ENCODE peak calls at places on chromosomes 7 and 10, in four cellular contexts. Z, A, N and V are unnamed samples.

GRCh38 chr7:151686016-151686766 is 166.5 kb upstream of the RHEB start:
- DNase-seq in Z (no peak), A (no peak), N (no peak), V (no peak)

GRCh38 chr7:26700893-26701292 is 163.5 kb downstream of the SKAP2 start:
- DNase-seq in Z (no peak), A (no peak), N (no peak), V (no peak)

GRCh38 chr10:98259606-98260319 is 8.2 kb downstream of the LOXL4 start:
- DNase-seq in Z (no peak), A (no peak), N (peak; percentile 41), V (no peak)

GRCh38 chr10:79928028-79928583 is 20.8 kb downstream of the SFTPD start:
- DNase-seq in Z (no peak), A (no peak), N (no peak), V (no peak)

GRCh38 chr7:148807451-148807850 is 76.6 kb downstream of the EZH2 start:
- DNase-seq in Z (no peak), A (no peak), N (no peak), V (no peak)

GRCh38 chr10:26960308-26960707 is 99.5 kb upstream of the ABI1 start:
- DNase-seq in Z (no peak), A (no peak), N (no peak), V (no peak)

GRCh38 chr7:21076579-21076978 is 289.9 kb upstream of the SP8 start:
- DNase-seq in Z (no peak), A (no peak), N (no peak), V (no peak)

GRCh38 chr7:4286281-4286680 is 395.8 kb upstream of the FOXK1 start:
- DNase-seq in Z (peak; percentile 3), A (no peak), N (no peak), V (no peak)

GRCh38 chr7:15288746-15289145 is 273.1 kb downstream of the AGMO start:
- DNase-seq in Z (no peak), A (no peak), N (peak; percentile 7), V (no peak)

GRCh38 chr7:94298943-94299342 is 95.8 kb upstream of the COL1A2 start:
- DNase-seq in Z (no peak), A (no peak), N (peak; percentile 85), V (peak; percentile 71)

GRCh38 chr10:87551324-87551723 is 46.6 kb downstream of the MINPP1 start:
- DNase-seq in Z (no peak), A (no peak), N (no peak), V (no peak)

GRCh38 chr7:22445140-22445722 is 54.8 kb downstream of the STEAP1B start:
- DNase-seq in Z (peak; percentile 95), A (no peak), N (no peak), V (no peak)

GRCh38 chr7:1458676-1459511 is at the start of gene MICALL2:
- DNase-seq in Z (peak; percentile 96), A (no peak), N (peak; percentile 89), V (peak; percentile 83)

GRCh38 chr7:15916666-15917388 is 230.3 kb upstream of the MEOX2 start:
- DNase-seq in Z (no peak), A (no peak), N (peak; percentile 20), V (peak; percentile 19)

GRCh38 chr7:1539346-1540321 is 9.1 kb downstream of the MAFK start:
- DNase-seq in Z (peak; percentile 84), A (no peak), N (peak; percentile 62), V (no peak)

GRCh38 chr10:60646966-60647796 is 131.1 kb upstream of the CDK1 start:
- DNase-seq in Z (no peak), A (peak; percentile 30), N (peak; percentile 68), V (peak; percentile 39)

GRCh38 chr7:157888579-157888978 is 551.8 kb downstream of the DNAJB6 start:
- DNase-seq in Z (no peak), A (no peak), N (no peak), V (no peak)

GRCh38 chr10:123619067-123619855 is 46.9 kb upstream of the GPR26 start:
- DNase-seq in Z (no peak), A (no peak), N (no peak), V (no peak)

GRCh38 chr10:59771162-59771807 is 18.0 kb upstream of the MRLN start:
- DNase-seq in Z (no peak), A (no peak), N (no peak), V (no peak)

GRCh38 chr7:36192050-36192824 is 39.2 kb downstream of the EEPD1 start:
- DNase-seq in Z (no peak), A (no peak), N (peak; percentile 76), V (peak; percentile 88)

GRCh38 chr10:22599048-22599561 is 115.3 kb downstream of the PIP4K2A start:
- DNase-seq in Z (no peak), A (no peak), N (peak; percentile 81), V (peak; percentile 84)

GRCh38 chr10:72204296-72204695 is 11.5 kb upstream of the ANAPC16 start:
- DNase-seq in Z (no peak), A (no peak), N (peak; percentile 68), V (no peak)

GRCh38 chr10:5544216-5544805 is 19.6 kb downstream of the CALML3 start:
- DNase-seq in Z (no peak), A (no peak), N (no peak), V (no peak)

GRCh38 chr10:113266152-113266551 is 286.7 kb upstream of the HABP2 start:
- DNase-seq in Z (no peak), A (no peak), N (no peak), V (no peak)

GRCh38 chr10:96651998-96652431 is 65.2 kb upstream of the TM9SF3 start:
- DNase-seq in Z (no peak), A (no peak), N (no peak), V (no peak)

GRCh38 chr10:27392606-27393005 is 111.5 kb upstream of the RAB18 start:
- DNase-seq in Z (no peak), A (no peak), N (no peak), V (no peak)

GRCh38 chr7:116924741-116925140 is 28.6 kb upstream of the ST7 start:
- DNase-seq in Z (no peak), A (no peak), N (peak; percentile 21), V (no peak)
- TF ChIP-seq CTCF in Z (no peak), A (no peak), N (no peak), V (no peak)

GRCh38 chr10:11886138-11886474 is 63.0 kb downstream of the PROSER2 start:
- DNase-seq in Z (no peak), A (no peak), N (no peak), V (no peak)

GRCh38 chr10:11884706-11885423 is 61.7 kb downstream of the PROSER2 start:
- DNase-seq in Z (peak; percentile 75), A (no peak), N (no peak), V (no peak)

GRCh38 chr10:11886851-11887250 is 63.7 kb downstream of the PROSER2 start:
- DNase-seq in Z (peak; percentile 92), A (no peak), N (no peak), V (no peak)

GRCh38 chr10:11885437-11886137 is 62.4 kb downstream of the PROSER2 start:
- DNase-seq in Z (no peak), A (no peak), N (no peak), V (no peak)

GRCh38 chr10:11887381-11888227 is 64.4 kb downstream of the PROSER2 start:
- DNase-seq in Z (no peak), A (no peak), N (no peak), V (no peak)
- TF ChIP-seq CTCF in Z (no peak), A (no peak), N (no peak), V (no peak)

GRCh38 chr7:57308631-57309408 is 141.2 kb upstream of the ZNF716 start:
- DNase-seq in Z (no peak), A (no peak), N (no peak), V (no peak)
- TF ChIP-seq CTCF in Z (no peak), A (no peak), N (no peak), V (peak; percentile 36)

GRCh38 chr7:98483276-98483963 is 82.5 kb upstream of the BAIAP2L1 start:
- DNase-seq in Z (peak; percentile 38), A (no peak), N (no peak), V (no peak)
- TF ChIP-seq CTCF in Z (no peak), A (no peak), N (no peak), V (no peak)

GRCh38 chr7:121561717-121562116 is 165.6 kb upstream of the FAM3C start:
- DNase-seq in Z (no peak), A (no peak), N (no peak), V (no peak)

GRCh38 chr7:121558288-121558687 is 162.2 kb upstream of the FAM3C start:
- DNase-seq in Z (no peak), A (no peak), N (no peak), V (no peak)

GRCh38 chr7:121557034-121557892 is 161.2 kb upstream of the FAM3C start:
- DNase-seq in Z (no peak), A (no peak), N (peak; percentile 24), V (no peak)

GRCh38 chr7:121562274-121562673 is 166.2 kb upstream of the FAM3C start:
- DNase-seq in Z (no peak), A (no peak), N (no peak), V (peak; percentile 30)

GRCh38 chr7:121563177-121563576 is 167.1 kb upstream of the FAM3C start:
- DNase-seq in Z (no peak), A (no peak), N (no peak), V (no peak)
- TF ChIP-seq CTCF in Z (no peak), A (peak; percentile 39), N (peak; percentile 43), V (peak; percentile 56)